ENCODE peak calls at places on chromosomes 16 and 17, in six cellular contexts. C is neural progenitor cell; A is uterus; T is effector memory CD4-positive, alpha-beta T cell; L is breast epithelium; W is CD8-positive, alpha-beta memory T cell. Q is an unnamed sample. For H3K36me3, the result is how much of the 10 kb centered on the place peaks cover.

GRCh38 chr17:43984521-43984920 is 19.9 kb upstream of the NAGS start:
- DNase-seq in C (peak), A (no peak), T (no peak), L (no peak), W (no peak), Q (no peak)

GRCh38 chr17:33084755-33085154 is 93.1 kb downstream of the SPACA3 start:
- DNase-seq in C (no peak), A (no peak), T (no peak), L (no peak), W (no peak), Q (no peak)

GRCh38 chr16:84153660-84154214 is 8.6 kb downstream of the DNAAF1 start:
- DNase-seq in C (no peak), A (no peak), T (no peak), L (no peak), W (no peak), Q (no peak)

GRCh38 chr16:11315499-11315898 is 29.8 kb upstream of the RMI2 start:
- DNase-seq in C (peak), A (no peak), T (no peak), L (no peak), W (no peak), Q (no peak)

GRCh38 chr17:76926237-76926866 is 58.1 kb downstream of the MGAT5B start:
- DNase-seq in C (no peak), A (no peak), T (no peak), L (no peak), W (no peak), Q (no peak)

GRCh38 chr17:41167561-41167960 is 460 bp downstream of the KRTAP4-3 start:
- DNase-seq in C (peak), A (no peak), T (no peak), L (no peak), W (no peak), Q (no peak)

GRCh38 chr16:55663225-55663624 is 7.4 kb downstream of the SLC6A2 start:
- DNase-seq in C (no peak), A (no peak), T (no peak), L (no peak), W (no peak), Q (no peak)

GRCh38 chr17:39761861-39762496 is 24.2 kb downstream of the GRB7 start:
- DNase-seq in C (no peak), A (no peak), T (no peak), L (no peak), W (no peak), Q (no peak)

GRCh38 chr16:85898521-85899442 is at the start of gene IRF8:
- DNase-seq in C (peak), A (peak), T (peak), L (no peak), W (peak), Q (peak)

GRCh38 chr17:301681-302299 is 50.8 kb downstream of the RPH3AL start:
- DNase-seq in C (no peak), A (no peak), T (no peak), L (no peak), W (no peak), Q (peak)

GRCh38 chr16:67562526-67562917 is at the start of gene CTCF:
- DNase-seq in C (peak), A (peak), T (peak), L (no peak), W (no peak), Q (peak)

GRCh38 chr16:1491327-1491726 is 1.8 kb upstream of the TELO2 start:
- DNase-seq in C (no peak), A (no peak), T (no peak), L (no peak), W (no peak), Q (no peak)

GRCh38 chr16:11100239-11100750 is 155.7 kb downstream of the SOCS1 start:
- DNase-seq in C (peak), A (peak), T (no peak), L (peak), W (no peak), Q (no peak)

GRCh38 chr16:26598989-26599785 is 467.5 kb upstream of the C16orf82 start:
- DNase-seq in C (peak), A (no peak), T (no peak), L (no peak), W (no peak), Q (no peak)

GRCh38 chr16:12341423-12341822 is 364.9 kb downstream of the SNX29 start:
- DNase-seq in C (no peak), A (no peak), T (no peak), L (no peak), W (no peak), Q (no peak)

GRCh38 chr17:58531661-58532554 is 17.5 kb upstream of the MTMR4 start:
- DNase-seq in C (peak), A (peak), T (peak), L (no peak), W (peak), Q (peak)

GRCh38 chr17:14833201-14833773 is 431.8 kb downstream of the PMP22 start:
- DNase-seq in C (no peak), A (no peak), T (no peak), L (no peak), W (no peak), Q (no peak)

GRCh38 chr17:17041018-17041521 is 1.2 kb upstream of the MPRIP start:
- DNase-seq in C (no peak), A (no peak), T (no peak), L (no peak), W (no peak), Q (peak)

GRCh38 chr17:75516619-75517276 is 420 bp downstream of the TSEN54 start:
- DNase-seq in C (peak), A (peak), T (no peak), L (no peak), W (no peak), Q (peak)
- H3K36me3 ChIP-seq in C (under half), A (under half), T (under half), L (under half), W (under half), Q (under half)

DNA sequence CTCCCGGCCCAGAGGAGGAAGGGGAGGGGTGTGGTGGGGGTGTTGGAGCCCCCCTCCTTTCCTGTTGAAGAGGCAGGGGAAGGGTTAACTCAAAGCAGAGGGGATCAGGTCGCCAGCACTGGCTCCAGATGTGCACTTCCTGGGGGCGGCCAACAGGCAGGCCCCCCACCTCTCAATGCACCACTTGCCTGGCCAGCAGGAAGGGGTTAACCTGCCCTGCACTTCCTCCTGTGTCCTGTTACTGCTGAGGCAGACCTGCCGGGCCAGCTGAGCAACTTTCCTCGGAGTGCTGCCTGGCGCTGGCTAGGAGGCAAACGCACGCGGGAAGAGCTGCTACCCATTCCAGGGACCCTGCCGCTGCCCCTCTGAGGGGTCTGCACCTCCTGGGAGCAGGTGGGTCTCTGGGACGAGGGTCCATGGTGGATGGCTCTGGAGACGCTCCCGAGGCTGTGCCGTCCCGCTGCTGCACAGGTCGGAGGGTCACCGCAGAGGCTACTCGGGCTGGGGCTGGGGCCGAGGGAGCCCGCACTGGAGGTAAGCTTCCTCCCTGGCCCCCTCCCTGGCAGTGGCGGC is at the start of gene EPN3:
- DNase-seq in C (peak), A (no peak), T (no peak), L (peak), W (no peak), Q (no peak)
- H3K27ac ChIP-seq in C (no peak), A (no peak), T (no peak), L (peak), W (no peak), Q (no peak)

GRCh38 chr17:78255029-78255656 is 23.7 kb downstream of the TMEM235 start:
- DNase-seq in C (no peak), A (no peak), T (no peak), L (no peak), W (no peak), Q (no peak)

GRCh38 chr17:78257810-78258322 is 26.4 kb downstream of the TMEM235 start:
- DNase-seq in C (no peak), A (no peak), T (no peak), L (no peak), W (no peak), Q (peak)

GRCh38 chr17:78256705-78257559 is 25.5 kb downstream of the TMEM235 start:
- DNase-seq in C (peak), A (no peak), T (no peak), L (no peak), W (no peak), Q (peak)

GRCh38 chr17:78255953-78256704 is 24.7 kb downstream of the TMEM235 start:
- DNase-seq in C (no peak), A (no peak), T (no peak), L (no peak), W (no peak), Q (no peak)

DNA sequence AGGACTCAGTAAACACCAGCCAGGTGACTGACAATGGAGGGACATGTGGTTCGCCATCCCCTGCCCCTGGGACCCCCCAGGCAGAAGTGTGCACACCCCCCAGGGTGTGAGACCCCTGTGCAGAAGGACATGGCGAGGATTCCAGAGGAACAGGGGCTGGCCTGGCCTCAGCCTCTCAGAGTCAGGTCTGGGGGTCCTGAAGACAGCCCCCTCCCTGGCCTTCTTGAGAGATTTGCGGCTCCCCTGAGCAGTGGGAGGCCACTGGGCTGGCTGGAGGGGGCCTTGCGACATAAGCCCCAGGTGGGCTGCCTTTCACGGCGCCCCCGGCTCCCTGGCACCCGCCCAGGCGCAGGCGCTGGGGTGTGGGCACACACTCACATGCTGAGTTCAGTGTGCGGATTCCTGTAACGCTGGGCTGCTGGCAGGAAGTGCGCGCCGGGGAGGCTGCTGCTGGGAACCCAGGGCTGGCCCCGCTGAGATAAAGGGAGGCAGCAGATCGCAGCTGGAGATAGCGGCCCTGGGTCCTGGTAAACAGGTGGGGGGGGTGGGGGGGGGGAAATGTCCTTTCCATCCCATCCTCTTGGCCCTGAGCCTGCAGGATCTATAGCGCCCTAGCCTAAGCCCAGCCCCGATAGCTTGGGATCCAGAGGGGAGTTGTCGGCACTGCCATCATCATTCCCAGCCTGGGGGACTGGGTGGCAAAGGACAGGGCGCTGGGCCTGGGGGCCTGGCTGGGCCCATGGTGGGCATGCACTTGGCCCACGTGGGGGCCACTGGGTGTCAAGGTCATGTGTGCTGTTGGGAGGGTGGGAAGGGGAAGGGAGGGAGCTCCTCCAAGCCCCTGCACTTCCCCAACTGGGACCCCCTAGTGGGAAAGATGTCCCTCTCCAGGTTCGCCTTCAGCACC is 27.1 kb downstream of the TMEM235 start:
- DNase-seq in C (peak), A (no peak), T (peak), L (no peak), W (peak), Q (peak)
- H3K4me3 ChIP-seq in C (no peak), A (no peak), T (peak), L (no peak), W (peak), Q (no peak)

GRCh38 chr17:49817993-49818392 is 29.5 kb downstream of the KAT7 start:
- DNase-seq in C (no peak), A (no peak), T (peak), L (no peak), W (peak), Q (no peak)
- H3K36me3 ChIP-seq in C (under half), A (under half), T (under half), L (under half), W (under half), Q (half or more)

GRCh38 chr16:9840761-9841665 is 341.2 kb downstream of the GRIN2A start:
- DNase-seq in C (no peak), A (no peak), T (no peak), L (no peak), W (no peak), Q (no peak)

GRCh38 chr16:9837481-9837880 is 344.7 kb downstream of the GRIN2A start:
- DNase-seq in C (no peak), A (no peak), T (no peak), L (no peak), W (no peak), Q (no peak)

GRCh38 chr16:9836118-9836736 is 346.0 kb downstream of the GRIN2A start:
- DNase-seq in C (peak), A (no peak), T (no peak), L (no peak), W (no peak), Q (no peak)
- H3K27ac ChIP-seq in C (no peak), A (no peak), T (no peak), L (no peak), W (no peak), Q (no peak)

GRCh38 chr16:4814542-4815173 is 12.2 kb upstream of the ROGDI start:
- DNase-seq in C (no peak), A (no peak), T (no peak), L (no peak), W (no peak), Q (no peak)
- H3K4me3 ChIP-seq in C (no peak), A (no peak), T (no peak), L (no peak), W (no peak), Q (no peak)

GRCh38 chr16:3774819-3775218 is 57.5 kb upstream of the TRAP1 start:
- DNase-seq in C (no peak), A (no peak), T (no peak), L (no peak), W (no peak), Q (no peak)
- H3K36me3 ChIP-seq in C (under half), A (under half), T (half or more), L (under half), W (half or more), Q (under half)

DNA sequence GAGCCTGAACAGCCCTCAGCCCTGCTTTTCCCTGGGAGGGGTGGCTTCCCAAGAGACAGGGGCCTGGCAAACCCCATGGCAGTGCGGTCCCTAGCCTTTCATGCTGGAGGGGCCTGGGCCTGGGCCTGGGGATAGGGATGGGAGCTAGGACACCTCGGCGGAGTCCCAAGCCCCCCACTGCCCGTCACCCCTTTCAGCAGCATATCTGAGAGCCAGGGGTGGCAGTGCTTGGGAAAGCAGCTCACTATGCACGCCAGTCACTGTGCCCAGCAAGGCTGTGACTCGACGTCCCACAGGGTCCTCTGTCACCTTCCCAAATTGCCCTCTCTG is 612 bp upstream of the SLC47A2 start:
- DNase-seq in C (no peak), A (no peak), T (no peak), L (no peak), W (no peak), Q (no peak)
- H3K27ac ChIP-seq in C (no peak), A (no peak), T (no peak), L (no peak), W (no peak), Q (no peak)

Q was measured in right lobe of liver.